ENCODE peak calls at places on chromosome 16, in seven cellular contexts. I is T-helper 2 cell treated with Interferon-gamma antibody and Interleukin-4, amounts not matched to agents 5 μg/mL and 100 μg/mL, for 36 hours; R is A549; U is fibroblast of gingiva; P is hippocampal formation; C is activated T-cell treated with anti-CD3 and anti-CD28 coated beads for 1 hour; T is astrocyte of the spinal cord. Q is an unnamed sample.

GRCh38 chr16:64950262-64950661 is 171.6 kb downstream of the CDH11 start:
- DNase-seq in I (no peak), C (no peak), P (no peak), R (no peak), U (no peak), T (no peak), Q (no peak)

GRCh38 chr16:88533945-88534641 is 36.1 kb upstream of the ZC3H18 start:
- DNase-seq in C (peak; percentile 69), P (no peak), I (peak; percentile 77), U (peak; percentile 49), T (peak; percentile 38), R (peak; percentile 76), Q (peak; percentile 85)

GRCh38 chr16:51137097-51137496 is 14.0 kb downstream of the SALL1 start:
- DNase-seq in T (peak; percentile 47), R (no peak), P (no peak), C (no peak), U (no peak), I (no peak), Q (no peak)

GRCh38 chr16:5015351-5015750 is 18.4 kb downstream of the NAGPA start:
- DNase-seq in P (no peak), T (no peak), U (no peak), C (no peak), R (peak; percentile 23), I (no peak), Q (peak; percentile 12)

GRCh38 chr16:2768403-2769089 is 8.5 kb downstream of the ELOB start:
- DNase-seq in I (no peak), T (no peak), R (no peak), U (no peak), P (no peak), C (no peak), Q (no peak)

GRCh38 chr16:51134269-51134812 is 16.7 kb downstream of the SALL1 start:
- DNase-seq in U (no peak), C (no peak), T (no peak), P (no peak), I (no peak), R (no peak), Q (no peak)

GRCh38 chr16:31038993-31039392 is 5.6 kb downstream of the STX4 start:
- DNase-seq in R (no peak), I (no peak), T (no peak), C (no peak), U (no peak), P (no peak), Q (no peak)

GRCh38 chr16:64964126-64964540 is 157.7 kb downstream of the CDH11 start:
- DNase-seq in R (no peak), P (no peak), I (no peak), T (peak; percentile 73), C (no peak), U (no peak), Q (no peak)

GRCh38 chr16:29011851-29012250 is 27.0 kb downstream of the LAT start:
- DNase-seq in P (no peak), U (no peak), C (no peak), T (no peak), R (no peak), I (no peak), Q (no peak)

GRCh38 chr16:19210175-19210924 is 42.3 kb downstream of the SYT17 start:
- DNase-seq in P (no peak), R (peak; percentile 17), C (no peak), I (no peak), U (no peak), T (peak; percentile 4), Q (no peak)

Q was measured in T47D.